ENCODE peak calls at places on chromosomes 7 and 10, in five cellular contexts. P, X, Q, Y and I are unnamed samples.

GRCh38 chr7:33979807-33980355 is 74.5 kb downstream of the BMPER start:
- DNase-seq in Y (peak), X (no peak), Q (no peak), P (no peak), I (no peak)

GRCh38 chr10:124743188-124744046 is 761 bp downstream of the FAM53B start:
- DNase-seq in X (no peak), Q (peak), Y (no peak), P (no peak), I (no peak)

GRCh38 chr7:157003445-157004049 is 6.9 kb downstream of the MNX1 start:
- DNase-seq in Q (no peak), Y (no peak), X (no peak), P (no peak), I (no peak)

GRCh38 chr7:55440040-55440690 is 75.0 kb downstream of the LANCL2 start:
- DNase-seq in P (no peak), X (no peak), Y (no peak), Q (no peak), I (no peak)

GRCh38 chr7:94067506-94067905 is 63.4 kb upstream of the BET1 start:
- DNase-seq in P (no peak), Q (no peak), X (no peak), Y (no peak), I (no peak)

GRCh38 chr10:112979927-112980326 is 29.9 kb downstream of the TCF7L2 start:
- DNase-seq in X (no peak), P (no peak), Y (no peak), Q (no peak), I (no peak)

GRCh38 chr10:1410032-1410431 is 327.3 kb downstream of the ADARB2 start:
- DNase-seq in Q (no peak), P (no peak), Y (no peak), X (no peak), I (no peak)

GRCh38 chr10:58590152-58590551 is 77.5 kb downstream of the BICC1 start:
- DNase-seq in Y (peak), Q (no peak), P (no peak), X (no peak), I (peak)

GRCh38 chr7:151261534-151261933 is 13.0 kb upstream of the SMARCD3 start:
- DNase-seq in X (no peak), P (no peak), Y (no peak), Q (no peak), I (no peak)

GRCh38 chr10:131213651-131214505 is 97.6 kb downstream of the TCERG1L start:
- DNase-seq in P (no peak), Y (no peak), Q (no peak), X (no peak), I (no peak)